ENCODE peak calls at places on chromosome 9, in four cellular contexts. L, A, H and J are unnamed samples.

GRCh38 chr9:18906656-18907395 is 126.2 kb downstream of the SAXO1 start:
- DNase-seq in H (peak; percentile 85), L (no peak), A (no peak), J (peak; percentile 96)

GRCh38 chr9:92618633-92619225 is 51.2 kb downstream of the IPPK start:
- DNase-seq in A (no peak), L (no peak), H (no peak), J (no peak)

GRCh38 chr9:134663753-134664415 is 22.3 kb downstream of the COL5A1 start:
- DNase-seq in L (no peak), A (no peak), H (peak; percentile 72), J (no peak)

GRCh38 chr9:98391884-98392283 is 136.4 kb upstream of the TBC1D2 start:
- DNase-seq in H (no peak), L (no peak), A (no peak), J (no peak)

GRCh38 chr9:121447341-121447834 is 52.3 kb downstream of the GGTA1 start:
- DNase-seq in L (no peak), A (no peak), H (peak; percentile 60), J (peak; percentile 77)

GRCh38 chr9:133094842-133095393 is 26.1 kb downstream of the RALGDS start:
- DNase-seq in H (no peak), A (no peak), L (no peak), J (no peak)

GRCh38 chr9:135066291-135066690 is 21.2 kb upstream of the OLFM1 start:
- DNase-seq in H (no peak), A (no peak), L (no peak), J (peak; percentile 63)

GRCh38 chr9:22005083-22005699 is 3.9 kb downstream of the CDKN2B start:
- DNase-seq in H (no peak), A (no peak), L (no peak), J (no peak)

GRCh38 chr9:10268500-10269485 is 344.0 kb downstream of the PTPRD start:
- DNase-seq in L (no peak), H (peak; percentile 12), A (no peak), J (no peak)

GRCh38 chr9:28212979-28213378 is 639.7 kb upstream of the C9orf72 start:
- DNase-seq in L (no peak), A (no peak), H (peak; percentile 74), J (no peak)

GRCh38 chr9:125789196-125789595 is 42.0 kb downstream of the PBX3 start:
- DNase-seq in A (no peak), L (no peak), H (no peak), J (no peak)

GRCh38 chr9:33813712-33814641 is 3.0 kb upstream of the UBE2R2 start:
- DNase-seq in L (no peak), H (peak; percentile 92), A (no peak), J (peak; percentile 92)